ENCODE peak calls at places on chromosomes 5 and 9, in four cellular contexts. F, P, A and I are unnamed samples. For H3K4me1, the result is how much of the 10 kb centered on the place peaks cover.

GRCh38 chr9:86902606-86903460 is 44.5 kb downstream of the GAS1 start:
- DNase-seq in F (no peak), P (no peak), A (no peak), I (no peak)

GRCh38 chr5:38925154-38925925 is 79.5 kb downstream of the OSMR start:
- DNase-seq in A (no peak), P (no peak), F (no peak), I (no peak)

GRCh38 chr9:37035472-37036236 is 1.6 kb upstream of the PAX5 start:
- DNase-seq in P (no peak), A (no peak), F (no peak), I (no peak)

GRCh38 chr5:108472237-108472636 is 90.3 kb upstream of the FBXL17 start:
- DNase-seq in F (no peak), A (no peak), P (no peak), I (no peak)

GRCh38 chr5:179795863-179796833 is 2.4 kb downstream of the LTC4S start:
- DNase-seq in A (peak), P (peak), F (no peak), I (peak)

GRCh38 chr5:159444441-159445082 is 114.3 kb upstream of the IL12B start:
- DNase-seq in P (no peak), A (no peak), F (no peak), I (no peak)

GRCh38 chr9:14563902-14564578 is 129.2 kb downstream of the ZDHHC21 start:
- DNase-seq in F (no peak), P (no peak), A (no peak), I (no peak)

GRCh38 chr5:2906302-2907090 is 155.0 kb upstream of the IRX2 start:
- DNase-seq in P (peak), A (no peak), F (no peak), I (no peak)

GRCh38 chr5:41503860-41504259 is 6.5 kb downstream of the PLCXD3 start:
- DNase-seq in F (no peak), P (no peak), A (no peak), I (no peak)

GRCh38 chr9:89534464-89534863 is 36.6 kb upstream of the SEMA4D start:
- DNase-seq in F (no peak), P (no peak), A (no peak), I (no peak)

GRCh38 chr9:127741831-127742434 is 6.8 kb upstream of the TOR2A start:
- DNase-seq in A (peak), P (peak), F (no peak), I (peak)

GRCh38 chr5:119358901-119359603 is 3.2 kb downstream of the TNFAIP8 start:
- DNase-seq in P (no peak), A (no peak), F (no peak), I (no peak)

GRCh38 chr5:180825768-180826525 is 23.3 kb upstream of the MGAT1 start:
- DNase-seq in F (no peak), P (peak), A (no peak), I (no peak)

GRCh38 chr9:133333011-133333410 is 3.0 kb downstream of the SURF6 start:
- DNase-seq in P (peak), F (no peak), A (no peak), I (no peak)

GRCh38 chr9:94108584-94108983 is 24.3 kb downstream of the PTPDC1 start:
- DNase-seq in P (no peak), A (no peak), F (no peak), I (no peak)

GRCh38 chr5:95727764-95728191 is 3.4 kb upstream of the RHOBTB3 start:
- DNase-seq in A (no peak), P (no peak), F (no peak), I (no peak)

GRCh38 chr5:108670591-108671335 is 76.9 kb upstream of the FER start:
- DNase-seq in P (no peak), A (no peak), F (no peak), I (peak)

GRCh38 chr5:125295405-125295872 is 549.0 kb upstream of the ZNF608 start:
- DNase-seq in F (no peak), A (no peak), P (no peak), I (no peak)

GRCh38 chr5:74630387-74631087 is 10.0 kb downstream of the ENC1 start:
- DNase-seq in F (no peak), P (no peak), A (no peak), I (no peak)

GRCh38 chr5:72505026-72505425 is 2.2 kb downstream of the ZNF366 start:
- DNase-seq in F (no peak), A (no peak), P (no peak), I (no peak)

GRCh38 chr5:57862471-57863282 is 380.1 kb upstream of the ACTBL2 start:
- DNase-seq in P (no peak), A (no peak), F (no peak), I (no peak)

GRCh38 chr5:35458824-35459207 is 158.8 kb upstream of the SPEF2 start:
- DNase-seq in P (peak), F (no peak), A (no peak), I (peak)

GRCh38 chr9:27523141-27523540 is 949 bp upstream of the IFNK start:
- DNase-seq in P (no peak), A (no peak), F (no peak), I (no peak)

GRCh38 chr9:89473762-89474469 is 24.0 kb downstream of the SEMA4D start:
- DNase-seq in P (no peak), A (peak), F (no peak), I (no peak)

GRCh38 chr9:88579363-88579715 is 44.4 kb downstream of the NXNL2 start:
- DNase-seq in F (no peak), A (no peak), P (peak), I (no peak)

GRCh38 chr9:4325113-4325512 is 25.2 kb upstream of the GLIS3 start:
- DNase-seq in P (no peak), F (no peak), A (no peak), I (no peak)

GRCh38 chr9:78196258-78196657 is 39.6 kb upstream of the CEP78 start:
- DNase-seq in P (no peak), A (no peak), F (no peak), I (no peak)

GRCh38 chr5:138770977-138771376 is 17.8 kb downstream of the CTNNA1 start:
- DNase-seq in P (no peak), A (no peak), F (no peak), I (no peak)

GRCh38 chr5:142674438-142675210 is 11.3 kb downstream of the FGF1 start:
- DNase-seq in A (no peak), F (no peak), P (no peak), I (no peak)

GRCh38 chr5:140707812-140708211 is 7.6 kb downstream of the ZMAT2 start:
- DNase-seq in F (no peak), A (no peak), P (no peak), I (no peak)

GRCh38 chr5:140713562-140714094 is 13.4 kb downstream of the ZMAT2 start:
- DNase-seq in P (no peak), A (no peak), F (no peak), I (no peak)

GRCh38 chr5:140711794-140712193 is 11.5 kb downstream of the ZMAT2 start:
- DNase-seq in F (no peak), P (no peak), A (no peak), I (no peak)

GRCh38 chr5:140710899-140711552 is 10.8 kb downstream of the ZMAT2 start:
- DNase-seq in A (peak), P (peak), F (peak), I (peak)
- TF ChIP-seq POLR2A in A (no peak), P (no peak), F (no peak), I (no peak)

DNA sequence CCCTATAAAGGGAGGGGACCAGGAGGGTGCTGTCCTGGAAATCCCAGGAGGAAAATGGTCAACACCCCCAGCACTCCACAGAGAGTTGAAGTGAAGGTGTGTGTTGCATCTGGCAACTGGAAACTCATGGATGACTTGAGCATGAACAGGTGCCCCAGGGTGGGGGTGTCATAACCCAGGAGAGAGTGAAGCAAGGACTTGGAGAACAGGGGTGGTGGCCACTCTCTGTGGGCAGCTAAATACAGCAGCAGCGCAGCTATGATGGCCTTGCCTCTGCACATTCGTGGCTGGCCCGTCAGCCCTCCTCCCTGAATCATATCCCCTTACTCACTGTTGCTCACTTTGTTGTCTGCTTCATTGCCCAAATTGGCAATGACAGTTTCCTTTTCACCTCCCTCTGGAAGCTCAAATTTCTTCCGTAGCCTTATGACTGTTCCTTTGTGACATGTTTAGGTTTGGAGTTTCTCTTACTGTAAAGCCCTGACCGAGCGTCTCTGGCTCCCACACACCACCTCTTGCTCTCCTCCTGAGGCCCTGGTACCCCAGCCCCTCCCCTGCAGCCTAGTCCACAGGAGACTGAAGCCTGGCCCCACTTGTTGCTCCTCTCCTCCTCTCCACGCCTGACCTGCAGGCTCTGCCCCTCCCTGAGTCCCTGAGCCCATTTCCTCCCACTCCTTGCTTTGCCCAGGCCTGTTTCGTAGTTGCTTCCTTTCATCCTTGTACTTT is 185.8 kb downstream of the CD180 start:
- DNase-seq in F (no peak), P (no peak), A (no peak), I (peak)
- H3K4me1 ChIP-seq in F (half or more), P (half or more), A (under half), I (under half)

GRCh38 chr9:33794560-33794959 is 801 bp upstream of the PRSS3 start:
- DNase-seq in P (no peak), F (no peak), A (no peak), I (no peak)

GRCh38 chr9:33795819-33796218 is 458 bp downstream of the PRSS3 start:
- DNase-seq in A (no peak), F (no peak), P (no peak), I (no peak)

GRCh38 chr9:33798545-33798944 is 3.2 kb downstream of the PRSS3 start:
- DNase-seq in A (no peak), P (no peak), F (no peak), I (no peak)

GRCh38 chr9:33797837-33798236 is 2.5 kb downstream of the PRSS3 start:
- DNase-seq in A (no peak), P (no peak), F (no peak), I (no peak)

GRCh38 chr9:33795281-33795680 is at the start of gene PRSS3:
- DNase-seq in A (no peak), P (no peak), F (no peak), I (no peak)
- TF ChIP-seq POLR2A in A (no peak), P (no peak), F (no peak), I (no peak)

DNA sequence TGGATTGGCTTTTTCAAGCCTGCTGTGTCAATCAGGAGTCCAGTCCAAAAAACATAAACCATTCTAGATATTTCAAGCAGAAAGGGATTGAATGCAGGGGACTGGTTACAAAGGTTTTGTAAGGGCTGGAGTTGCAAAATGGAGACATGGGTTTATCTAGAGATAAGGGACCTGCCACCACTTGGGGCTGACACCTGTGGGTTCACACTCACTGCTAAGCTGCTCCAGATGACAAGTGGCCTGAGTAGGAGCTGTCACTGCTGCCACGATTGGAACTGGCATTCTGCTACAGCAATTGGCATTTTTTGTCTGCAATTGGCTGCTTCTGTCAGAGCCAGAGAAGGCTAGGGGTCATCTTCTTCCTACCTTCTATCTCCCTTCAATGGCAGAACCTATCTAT is 66.3 kb upstream of the ZFR start:
- DNase-seq in P (no peak), F (no peak), A (no peak), I (no peak)
- H3K4me1 ChIP-seq in P (under half), F (under half), A (under half), I (under half)

DNA sequence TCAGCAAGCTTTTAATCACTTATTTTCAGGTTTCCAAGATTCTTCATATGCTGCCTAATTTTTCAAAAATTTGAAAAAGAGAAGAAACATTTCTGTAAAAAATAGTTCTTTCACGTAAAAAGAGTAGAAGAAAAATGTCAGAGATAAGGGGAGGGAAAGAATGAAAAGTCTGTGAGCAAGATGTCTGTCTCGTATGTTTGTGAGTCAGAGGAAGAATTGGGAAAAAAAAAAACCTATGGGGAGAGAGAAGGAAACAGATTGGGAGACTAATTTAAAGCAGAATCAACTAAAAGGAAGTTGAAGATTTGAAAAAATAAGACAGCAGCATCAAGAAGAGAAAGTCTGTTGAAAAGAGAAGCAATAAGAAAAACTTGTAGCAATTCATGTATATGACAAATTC is 456.3 kb downstream of the HINT1 start:
- DNase-seq in F (no peak), P (no peak), A (no peak), I (no peak)
- TF ChIP-seq POLR2A in F (no peak), P (no peak), A (no peak), I (no peak)

DNA sequence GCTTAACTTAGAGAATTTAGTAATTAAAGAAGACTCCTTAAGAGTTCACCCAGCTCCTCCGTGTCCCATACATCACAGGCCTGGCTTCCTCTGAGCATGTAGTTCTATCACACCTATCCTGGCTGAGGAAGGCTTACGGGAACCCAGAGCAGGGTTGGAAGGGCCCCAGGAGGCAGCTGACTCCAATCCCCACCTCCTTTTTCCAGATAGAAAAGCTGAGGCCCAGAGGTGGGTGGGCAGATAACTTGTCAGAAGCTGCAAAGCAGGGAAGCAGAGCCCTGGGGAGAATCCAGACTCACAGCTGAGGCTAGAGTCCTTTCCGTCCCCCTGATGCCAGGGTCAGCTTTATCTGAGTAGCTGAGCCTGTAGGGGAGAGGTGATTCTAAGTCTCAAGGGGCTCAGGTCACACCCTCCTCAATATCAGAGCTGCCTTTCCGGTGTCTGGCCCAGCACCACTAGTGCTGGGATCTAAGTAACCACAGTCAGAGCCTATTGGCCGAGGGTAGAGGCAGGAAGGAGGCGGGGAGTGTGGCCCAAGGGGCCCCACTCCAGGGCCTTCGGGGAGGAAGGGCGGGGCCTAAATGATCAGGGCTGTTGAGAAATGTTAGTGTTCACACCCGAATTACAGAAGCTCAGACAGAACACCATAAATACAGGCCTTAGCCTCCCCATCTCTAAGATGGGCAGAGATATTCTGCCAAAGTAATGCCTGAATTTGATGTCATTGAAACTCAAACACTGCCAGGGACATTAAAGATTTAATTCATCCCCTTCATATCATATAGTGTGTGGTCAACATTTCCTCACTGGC is 9.9 kb downstream of the CCDC69 start:
- DNase-seq in P (peak), A (no peak), F (peak), I (peak)
- H3K4me1 ChIP-seq in P (half or more), A (under half), F (half or more), I (under half)

GRCh38 chr9:129459550-129460322 is 161.2 kb downstream of the C9orf50 start:
- DNase-seq in F (no peak), A (no peak), P (no peak), I (no peak)

GRCh38 chr9:129460323-129461261 is 160.3 kb downstream of the C9orf50 start:
- DNase-seq in P (peak), F (peak), A (peak), I (peak)

GRCh38 chr9:129457325-129457779 is 163.5 kb downstream of the C9orf50 start:
- DNase-seq in F (no peak), P (no peak), A (no peak), I (no peak)

GRCh38 chr9:129458155-129458661 is 162.7 kb downstream of the C9orf50 start:
- DNase-seq in F (no peak), P (no peak), A (no peak), I (peak)

GRCh38 chr9:129458663-129459549 is 162.0 kb downstream of the C9orf50 start:
- DNase-seq in A (peak), F (no peak), P (peak), I (peak)
- TF ChIP-seq POLR2A in A (no peak), F (no peak), P (no peak), I (no peak)